ENCODE peak calls at places on chromosomes 13 and 19, in eight cellular contexts. I is foreskin fibroblast, T is AG09309, Y is HL-60, X is fibroblast of lung, F is type B pancreatic cell, S is AG04450, B is dorsolateral prefrontal cortex. E is an unnamed sample.

GRCh38 chr19:7519411-7520130 is 2.9 kb upstream of the MCOLN1 start:
- DNase-seq in S (no peak), T (no peak), I (no peak), Y (no peak), F (no peak), B (no peak), X (no peak), E (no peak)

GRCh38 chr13:65762015-65762414 is 1468.1 kb downstream of the PCDH9 start:
- DNase-seq in F (no peak), X (no peak), S (no peak), B (no peak), T (no peak), Y (no peak), I (no peak), E (no peak)

GRCh38 chr13:30581582-30581981 is 36.1 kb upstream of the USPL1 start:
- DNase-seq in F (no peak), I (peak), B (no peak), X (no peak), S (no peak), Y (no peak), T (no peak), E (peak)

GRCh38 chr13:30395192-30396158 is 26.8 kb upstream of the UBE2L5 start:
- DNase-seq in Y (peak), F (no peak), B (peak), T (peak), I (peak), S (peak), X (peak), E (peak)

GRCh38 chr19:52190679-52191293 is 934 bp downstream of the PPP2R1A start:
- DNase-seq in B (peak), F (no peak), T (no peak), I (peak), S (no peak), Y (no peak), X (peak), E (peak)

GRCh38 chr13:45623516-45624090 is 8.1 kb upstream of the ERICH6B start:
- DNase-seq in Y (no peak), I (peak), F (no peak), S (no peak), X (no peak), T (no peak), B (no peak), E (no peak)

GRCh38 chr13:26132756-26133155 is 80.9 kb upstream of the SHISA2 start:
- DNase-seq in B (no peak), F (no peak), T (no peak), I (peak), S (no peak), Y (no peak), X (peak), E (no peak)

GRCh38 chr13:53004605-53005004 is 24.0 kb upstream of the OLFM4 start:
- DNase-seq in B (no peak), T (no peak), X (no peak), Y (no peak), F (no peak), S (no peak), I (no peak), E (no peak)

GRCh38 chr13:74251778-74252519 is 117.7 kb upstream of the KLF12 start:
- DNase-seq in I (peak), S (no peak), X (no peak), Y (no peak), F (no peak), T (no peak), B (no peak), E (no peak)

GRCh38 chr13:110308377-110309158 is 1.5 kb downstream of the COL4A2 start:
- DNase-seq in T (no peak), F (peak), X (peak), B (no peak), S (no peak), Y (no peak), I (peak), E (no peak)

GRCh38 chr19:49890349-49891311 is 6.1 kb downstream of the IL4I1 start:
- DNase-seq in X (no peak), F (no peak), B (no peak), Y (no peak), T (no peak), S (no peak), I (peak), E (no peak)

GRCh38 chr13:99425485-99426341 is 75.6 kb upstream of the TM9SF2 start:
- DNase-seq in T (no peak), X (no peak), Y (no peak), S (no peak), B (no peak), F (no peak), I (no peak), E (no peak)

GRCh38 chr19:56995298-56995697 is 124.5 kb upstream of the USP29 start:
- DNase-seq in B (no peak), Y (no peak), S (no peak), T (no peak), F (no peak), X (no peak), I (no peak), E (no peak)

GRCh38 chr19:46579286-46579944 is 21.7 kb upstream of the CALM3 start:
- DNase-seq in S (no peak), I (no peak), X (no peak), B (no peak), F (no peak), T (no peak), Y (no peak), E (no peak)
- TF ChIP-seq CTCF in S (peak), I (peak), X (peak), B (no peak), F (peak), T (peak), Y (peak), E (no peak)

DNA sequence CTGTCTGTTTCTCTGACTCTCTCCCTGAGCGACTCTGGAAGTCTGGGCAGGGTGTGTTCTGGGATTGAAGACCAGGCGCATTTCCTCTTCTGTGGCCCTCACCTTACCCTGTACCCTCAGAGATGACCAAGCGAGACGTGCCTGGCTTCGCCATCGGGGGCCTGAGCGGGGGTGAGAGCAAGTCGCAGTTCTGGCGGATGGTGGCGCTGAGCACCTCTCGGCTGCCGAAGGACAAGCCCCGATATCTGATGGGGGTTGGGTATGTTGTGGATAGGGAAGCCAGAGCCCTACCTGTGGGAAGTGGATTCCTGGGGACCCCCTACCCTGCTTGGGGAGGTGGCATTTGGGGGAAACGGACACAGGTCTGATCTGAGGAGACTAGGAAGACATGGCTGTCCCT is 5.8 kb upstream of the DNM2 start:
- DNase-seq in Y (no peak), F (no peak), B (no peak), I (no peak), T (no peak), S (no peak), X (no peak), E (no peak)
- TF ChIP-seq CTCF in Y (no peak), F (no peak), B (no peak), I (no peak), T (no peak), S (no peak), X (no peak), E (no peak)

DNA sequence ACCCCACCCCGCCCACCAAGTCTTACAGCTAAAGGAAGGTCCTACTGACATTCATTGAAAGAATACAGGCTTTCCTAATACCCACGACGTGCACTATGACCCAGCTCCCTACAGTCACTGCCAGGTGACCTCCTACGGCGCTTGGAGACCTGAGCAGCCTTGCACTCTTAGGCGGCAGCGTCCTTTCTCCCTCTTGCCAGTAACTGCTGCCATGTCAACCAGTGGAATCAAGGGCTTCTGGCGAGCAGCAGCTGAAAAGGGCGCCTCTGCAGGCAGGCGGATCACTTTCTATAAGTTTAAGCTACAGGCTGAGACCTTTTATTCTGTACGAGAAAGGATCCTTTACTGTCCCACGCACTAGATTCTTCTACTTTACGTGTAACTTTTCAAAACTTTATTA is 2.0 kb downstream of the KCTD12 start:
- DNase-seq in Y (no peak), F (no peak), S (no peak), I (peak), X (peak), B (no peak), T (no peak), E (peak)
- TF ChIP-seq CTCF in Y (peak), F (peak), S (peak), I (peak), X (peak), B (no peak), T (peak), E (no peak)

GRCh38 chr13:69935043-69935442 is 172.6 kb upstream of the ATXN8OS start:
- DNase-seq in Y (peak), S (no peak), T (no peak), I (no peak), B (no peak), F (no peak), X (no peak), E (no peak)
- TF ChIP-seq CTCF in Y (peak), S (no peak), T (peak), I (no peak), B (no peak), F (peak), X (no peak), E (no peak)

DNA sequence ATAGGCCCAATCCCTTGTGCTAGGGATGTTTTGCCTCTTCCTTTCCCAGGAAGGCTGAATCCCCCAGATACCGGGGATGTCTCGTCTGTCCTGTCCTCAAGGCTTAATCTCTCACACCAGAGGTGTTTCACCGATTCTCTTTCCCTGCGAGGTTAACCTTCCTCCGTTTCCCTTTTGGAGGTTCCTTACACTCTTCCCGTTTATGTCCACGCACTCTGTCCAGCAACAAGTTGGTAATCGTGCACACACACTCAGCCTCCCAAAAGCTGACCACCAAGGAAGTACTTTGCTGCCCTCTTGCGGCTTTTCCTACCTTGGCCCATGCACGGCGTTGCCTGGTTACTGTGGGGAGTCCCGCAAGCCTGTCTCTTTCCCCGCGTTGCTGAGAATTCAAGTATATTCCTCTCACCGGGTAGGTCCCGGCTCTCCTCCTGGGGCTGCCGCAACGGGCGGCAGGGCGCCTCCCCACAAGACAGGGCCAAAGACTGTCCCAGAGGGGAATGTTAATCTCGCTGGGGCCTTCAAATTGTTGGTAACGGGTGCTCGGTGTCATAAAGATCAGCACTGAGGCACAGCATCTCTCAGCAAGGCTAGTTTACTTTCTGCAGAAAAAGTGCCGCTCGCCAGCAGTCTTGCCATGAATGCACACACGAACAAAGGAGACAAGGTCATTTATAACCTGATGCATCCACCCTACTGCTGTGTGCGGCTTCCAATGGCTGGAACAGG is 36.7 kb upstream of the CD177 start:
- DNase-seq in X (peak), T (no peak), B (no peak), Y (no peak), I (peak), F (no peak), S (no peak), E (peak)
- TF ChIP-seq CTCF in X (peak), T (peak), B (peak), Y (no peak), I (peak), F (peak), S (peak), E (no peak)

GRCh38 chr19:5026706-5027273 is 57.9 kb downstream of the KDM4B start:
- DNase-seq in I (peak), S (no peak), Y (no peak), X (no peak), T (no peak), F (no peak), B (no peak), E (no peak)
- TF ChIP-seq CTCF in I (no peak), S (peak), Y (no peak), X (peak), T (peak), F (no peak), B (no peak), E (no peak)

E was measured in Calu3.